ENCODE peak calls at places on chromosomes 13 and 19, in nine cellular contexts. P, K, C, W, J, E, D, Y and S are unnamed samples.

GRCh38 chr19:54154603-54155345 is 4.7 kb downstream of the LENG1 start:
- DNase-seq in D (no peak), C (no peak), J (no peak), K (no peak), E (peak), P (no peak), Y (no peak), W (peak), S (peak)

GRCh38 chr19:461664-462551 is 1.1 kb upstream of the SHC2 start:
- DNase-seq in E (no peak), D (no peak), P (no peak), W (peak), C (no peak), Y (no peak), K (peak), J (no peak), S (no peak)

GRCh38 chr19:5913739-5914357 is at the start of gene CAPS:
- DNase-seq in K (no peak), J (peak), W (peak), Y (peak), E (peak), D (peak), C (peak), P (no peak), S (peak)

GRCh38 chr13:46555722-46556121 is 2.8 kb downstream of the LRCH1 start:
- DNase-seq in Y (no peak), D (no peak), W (no peak), J (no peak), K (no peak), P (no peak), C (no peak), E (no peak), S (no peak)

GRCh38 chr13:31200636-31200970 is 828 bp downstream of the B3GLCT start:
- DNase-seq in E (peak), P (no peak), C (no peak), W (peak), J (peak), D (no peak), K (no peak), Y (no peak), S (peak)

GRCh38 chr13:40185393-40185792 is 481.0 kb downstream of the FOXO1 start:
- DNase-seq in P (no peak), J (no peak), K (no peak), C (no peak), W (no peak), Y (no peak), D (no peak), E (no peak), S (no peak)

GRCh38 chr13:51006067-51006800 is 96.6 kb downstream of the RNASEH2B start:
- DNase-seq in Y (no peak), P (no peak), W (no peak), D (no peak), C (peak), K (no peak), J (no peak), E (no peak), S (no peak)

GRCh38 chr13:94660695-94661324 is 51.5 kb downstream of the SOX21 start:
- DNase-seq in K (no peak), Y (peak), C (peak), E (peak), W (no peak), P (no peak), J (no peak), D (no peak), S (peak)

GRCh38 chr19:7970716-7971448 is 27.4 kb upstream of the TIMM44 start:
- DNase-seq in P (no peak), W (no peak), K (no peak), E (peak), J (peak), D (no peak), C (peak), Y (peak), S (no peak)

DNA sequence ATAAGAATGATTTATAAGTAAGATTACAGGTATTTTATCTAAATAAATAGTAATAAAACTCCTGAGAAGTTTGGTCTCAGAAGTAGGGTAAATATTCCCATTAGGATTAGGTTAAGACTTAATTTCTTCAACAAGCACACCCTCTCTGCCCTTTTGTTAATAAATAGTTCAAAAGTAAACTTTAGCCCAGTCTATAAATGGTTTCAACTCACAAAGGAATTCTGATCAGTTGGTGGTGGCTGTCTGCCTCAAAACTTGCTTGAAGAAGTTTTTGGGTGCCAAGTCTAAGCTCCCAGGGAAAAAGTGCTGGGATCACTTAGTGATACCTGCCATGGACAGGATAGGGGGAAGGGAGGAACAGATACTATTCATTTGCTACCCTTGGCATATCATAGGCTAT is 22.9 kb downstream of the MBNL2 start:
- DNase-seq in W (no peak), Y (no peak), C (no peak), D (no peak), J (no peak), K (no peak), P (no peak), E (no peak), S (no peak)
- TF ChIP-seq CTCF in W (no peak), Y (no peak), C (no peak), D (no peak), J (no peak), K (no peak), P (no peak), E (no peak), S (no peak)

GRCh38 chr19:58469241-58470013 is 2.5 kb downstream of the ZNF324 start:
- DNase-seq in J (no peak), C (no peak), E (no peak), W (no peak), D (no peak), K (no peak), P (no peak), Y (no peak), S (no peak)
- TF ChIP-seq CTCF in J (no peak), C (no peak), E (no peak), W (no peak), D (no peak), K (no peak), P (no peak), Y (no peak), S (peak)

GRCh38 chr19:17762505-17763229 is 11.4 kb downstream of the FCHO1 start:
- DNase-seq in J (no peak), P (no peak), C (peak), W (no peak), D (no peak), Y (peak), K (no peak), E (peak), S (peak)
- TF ChIP-seq CTCF in J (no peak), P (no peak), C (no peak), W (no peak), D (no peak), Y (no peak), K (no peak), E (no peak), S (no peak)

GRCh38 chr19:50893047-50893737 is 18.0 kb downstream of the KLK4 start:
- DNase-seq in P (no peak), Y (no peak), K (no peak), W (no peak), J (no peak), C (no peak), D (no peak), E (no peak), S (no peak)
- TF ChIP-seq CTCF in P (no peak), Y (no peak), K (no peak), W (no peak), J (no peak), C (no peak), D (no peak), E (no peak), S (peak)

GRCh38 chr19:28217064-28217463 is 995.9 kb downstream of the UQCRFS1 start:
- DNase-seq in J (no peak), W (no peak), Y (no peak), C (no peak), D (no peak), K (no peak), P (no peak), E (no peak), S (no peak)
- TF ChIP-seq CTCF in J (no peak), W (no peak), Y (no peak), C (no peak), D (no peak), K (no peak), P (no peak), E (no peak), S (no peak)